ENCODE peak calls at places on chromosomes 4 and X, in four cellular contexts. W is endothelial cell of umbilical vein, L is esophagus muscularis mucosa, K is HCT116. J is an unnamed sample.
A peak's percentile ranks its signal among the peaks of the same experiment; 100 is the strongest.

GRCh38 chr4:92304636-92305035 is 870 bp downstream of the GRID2 start:
- DNase-seq in W (no peak), L (no peak), K (no peak), J (no peak)

GRCh38 chr4:25330905-25331816 is 18.6 kb downstream of the ZCCHC4 start:
- DNase-seq in W (no peak), K (no peak), L (no peak), J (no peak)

GRCh38 chr4:182916483-182917181 is 554 bp downstream of the DCTD start:
- DNase-seq in L (no peak), W (peak; percentile 53), K (no peak), J (no peak)

GRCh38 chr4:38667005-38667771 is 3.2 kb downstream of the KLF3 start:
- DNase-seq in W (peak; percentile 99), K (peak; percentile 88), L (peak; percentile 96), J (peak; percentile 86)

GRCh38 chr4:98996056-98996941 is 778 bp downstream of the METAP1 start:
- DNase-seq in K (no peak), W (peak; percentile 29), L (no peak), J (no peak)

GRCh38 chrX:39905475-39905889 is 192.3 kb downstream of the BCOR start:
- DNase-seq in L (no peak), K (no peak), W (peak; percentile 14), J (no peak)

GRCh38 chr4:154559141-154559841 is 3.5 kb upstream of the FGB start:
- DNase-seq in W (peak; percentile 53), K (peak; percentile 44), L (no peak), J (no peak)

GRCh38 chr4:186904104-186904503 is 180.4 kb upstream of the FAT1 start:
- DNase-seq in K (no peak), L (no peak), W (peak; percentile 29), J (no peak)

GRCh38 chrX:136497556-136498048 is at the start of gene HTATSF1:
- DNase-seq in W (peak; percentile 20), L (no peak), K (no peak), J (no peak)

GRCh38 chr4:24645765-24646550 is 61.6 kb upstream of the DHX15 start:
- DNase-seq in W (no peak), K (no peak), L (no peak), J (no peak)

GRCh38 chr4:117001077-117001476 is 84.3 kb downstream of the TRAM1L1 start:
- DNase-seq in W (no peak), L (no peak), K (no peak), J (no peak)

GRCh38 chrX:129779747-129780146 is at the start of gene SASH3:
- DNase-seq in L (no peak), K (no peak), W (no peak), J (no peak)

GRCh38 chr4:6201580-6202091 is 1.3 kb upstream of the JAKMIP1 start:
- DNase-seq in W (no peak), L (no peak), K (no peak), J (no peak)

GRCh38 chr4:183563874-183564273 is 59.0 kb downstream of the ING2 start:
- DNase-seq in K (no peak), L (no peak), W (no peak), J (no peak)

GRCh38 chrX:68433155-68433980 is at the start of gene OPHN1:
- DNase-seq in K (peak; percentile 55), L (peak; percentile 92), W (peak; percentile 72), J (no peak)

GRCh38 chr4:110119880-110120279 is 78.5 kb downstream of the ELOVL6 start:
- DNase-seq in L (no peak), K (no peak), W (peak; percentile 40), J (no peak)

GRCh38 chrX:103608305-103608963 is 671 bp downstream of the TCEAL3 start:
- DNase-seq in K (no peak), L (no peak), W (no peak), J (no peak)

GRCh38 chrX:118231464-118231863 is 114.4 kb upstream of the WDR44 start:
- DNase-seq in K (no peak), W (peak; percentile 7), L (no peak), J (no peak)

GRCh38 chrX:115582871-115583729 is 22.1 kb downstream of the PLS3 start:
- DNase-seq in W (peak; percentile 44), L (no peak), K (no peak), J (no peak)

GRCh38 chrX:103688949-103689348 is 2.5 kb upstream of the MORF4L2 start:
- DNase-seq in L (no peak), W (peak; percentile 29), K (no peak), J (no peak)

GRCh38 chr4:118345813-118346212 is 7.0 kb downstream of the PRSS12 start:
- DNase-seq in L (no peak), W (peak; percentile 31), K (no peak), J (no peak)

GRCh38 chr4:168560184-168560834 is 63.5 kb downstream of the PALLD start:
- DNase-seq in K (no peak), W (peak; percentile 59), L (no peak), J (no peak)

GRCh38 chr4:56286763-56287162 is 100.5 kb downstream of the AASDH start:
- DNase-seq in W (no peak), L (no peak), K (no peak), J (no peak)

GRCh38 chr4:153142700-153143438 is 61.4 kb upstream of the TRIM2 start:
- DNase-seq in W (peak; percentile 79), K (peak; percentile 68), L (no peak), J (peak; percentile 68)

DNA sequence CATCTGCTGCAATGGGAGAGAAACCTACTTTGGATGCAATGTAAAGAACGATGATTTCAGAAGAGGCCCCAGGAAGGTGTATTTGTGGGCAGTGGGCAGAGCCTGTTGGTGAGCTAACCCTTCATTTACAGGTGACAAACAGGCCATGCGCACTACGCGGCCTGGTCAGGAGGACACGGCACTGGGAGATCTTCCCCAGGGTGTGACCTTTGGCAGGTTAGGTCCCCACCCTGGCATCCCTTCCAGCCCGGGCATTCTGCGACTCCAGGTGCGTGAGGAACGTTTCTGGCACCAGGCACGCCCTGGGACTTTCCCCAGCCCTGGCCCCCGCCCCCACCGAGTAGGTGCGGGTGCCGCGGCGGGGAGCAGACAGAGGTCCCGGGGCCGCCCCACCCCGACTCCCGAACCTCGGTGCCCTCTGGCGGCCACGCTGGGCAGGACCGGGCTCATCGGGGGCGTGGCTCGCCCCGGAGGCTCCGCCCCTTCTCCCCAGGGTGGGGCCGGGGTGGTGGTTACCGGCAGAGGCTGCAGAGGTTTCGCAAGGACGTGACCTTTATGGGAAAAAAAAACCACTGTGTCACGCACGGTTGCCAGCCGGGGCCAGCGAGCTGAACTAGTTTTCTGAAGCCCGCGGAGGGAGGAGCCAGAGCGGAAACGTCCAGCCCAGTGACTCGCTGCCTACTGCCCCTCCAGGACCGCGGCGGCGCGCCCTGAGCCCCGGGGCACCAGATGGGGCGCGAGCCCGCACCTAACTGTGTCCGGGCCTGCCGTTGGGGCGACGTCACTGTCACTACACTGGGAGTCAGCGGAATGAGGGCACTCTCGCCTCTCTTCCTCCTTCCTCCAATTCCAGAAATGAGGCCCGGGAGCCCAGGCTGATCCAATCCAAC is 5.0 kb upstream of the NYX start:
- DNase-seq in K (peak; percentile 64), W (peak; percentile 53), L (peak; percentile 95), J (no peak)
- H3K4me3 ChIP-seq in K (peak overlapping the region; percentile 51), W (peak overlapping the region; percentile 7), L (peak overlapping the region; percentile 35), J (no peak overlapping the region)

DNA sequence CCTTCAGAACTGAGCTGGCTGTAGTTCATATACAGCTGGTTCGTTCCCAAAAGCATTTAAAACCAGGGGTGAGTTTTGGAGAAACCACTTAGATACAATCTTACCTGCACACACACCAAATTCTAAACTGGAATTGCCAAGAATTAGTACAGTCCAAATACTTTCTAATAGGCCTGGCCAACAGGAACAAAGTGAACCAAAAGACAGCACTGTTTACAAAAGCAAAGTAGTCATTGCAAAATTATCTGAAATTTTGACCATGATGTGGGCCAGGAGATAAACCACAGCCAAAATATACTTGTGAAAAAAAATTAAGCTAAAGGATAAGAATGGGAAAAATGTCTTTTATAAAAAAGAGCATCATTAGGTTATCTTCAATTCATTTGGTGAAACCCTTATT is 37.9 kb upstream of the NAP1L5 start:
- DNase-seq in W (no peak), L (no peak), K (no peak), J (no peak)
- TF ChIP-seq POLR2AphosphoS5 in W (no peak), L (peak; percentile 52), K (no peak), J (no peak)

GRCh38 chrX:2693123-2693438 is 2.0 kb downstream of the CD99 start:
- DNase-seq in K (no peak), W (no peak), L (no peak), J (no peak)
- H3K4me3 ChIP-seq in K (no peak overlapping the region), W (peak overlapping the region; percentile 92), L (peak overlapping the region; percentile 79), J (peak overlapping the region; percentile 85)

GRCh38 chr4:77157859-77158486 is 966 bp downstream of the CCNG2 start:
- DNase-seq in L (peak; percentile 96), W (peak; percentile 90), K (peak; percentile 51), J (no peak)

GRCh38 chr4:77154761-77155499 is 2.1 kb upstream of the CCNG2 start:
- DNase-seq in K (no peak), W (no peak), L (no peak), J (no peak)

GRCh38 chr4:77156912-77157858 is at the start of gene CCNG2:
- DNase-seq in K (no peak), L (peak; percentile 98), W (no peak), J (no peak)

GRCh38 chr4:77155631-77156345 is 1.2 kb upstream of the CCNG2 start:
- DNase-seq in K (no peak), W (no peak), L (no peak), J (no peak)

DNA sequence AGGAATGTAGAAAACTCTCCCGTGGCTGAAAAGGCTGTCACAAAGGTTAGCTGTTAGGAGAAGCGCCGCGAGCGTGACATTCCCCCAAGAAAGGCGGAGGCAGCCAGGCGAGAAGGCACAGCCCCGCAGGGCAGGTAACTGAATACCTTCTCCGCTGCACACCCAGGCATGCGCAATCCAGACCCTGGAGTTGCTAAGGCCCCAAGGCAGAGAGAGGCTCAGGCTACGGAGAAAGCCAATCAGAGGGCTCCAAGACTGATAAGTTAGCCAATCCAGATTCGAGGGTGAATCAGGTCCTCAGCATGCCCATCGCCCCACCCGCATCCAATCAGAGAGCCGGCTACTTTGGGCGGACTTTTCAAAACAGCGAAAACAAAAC is 485 bp upstream of the CCNG2 start:
- DNase-seq in L (peak; percentile 99), K (peak; percentile 100), W (peak; percentile 99), J (peak; percentile 99)
- TF ChIP-seq POLR2AphosphoS5 in L (no peak), K (peak; percentile 86), W (no peak), J (peak; percentile 81)

DNA sequence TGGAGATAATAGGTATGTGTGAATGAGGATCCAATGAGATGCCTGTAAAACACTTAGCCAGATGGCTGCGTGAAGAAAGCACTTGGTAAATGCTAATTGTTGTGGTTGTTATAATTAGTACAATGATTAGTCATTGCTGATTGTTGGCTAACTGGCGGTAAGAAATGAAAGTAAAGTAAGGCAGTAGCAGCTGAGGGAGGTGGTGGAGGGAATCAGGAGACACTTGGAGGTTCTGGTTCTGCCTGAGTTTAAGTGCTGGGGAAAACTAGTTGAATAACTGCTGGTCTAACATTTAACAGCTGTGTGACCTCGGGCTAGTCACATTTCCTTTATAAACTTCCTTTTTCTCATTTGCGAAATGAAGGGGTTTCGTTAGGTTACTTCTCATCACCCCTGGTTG is 30.9 kb downstream of the CD38 start:
- DNase-seq in L (no peak), K (no peak), W (peak; percentile 16), J (no peak)
- H3K4me3 ChIP-seq in L (no peak overlapping the region), K (no peak overlapping the region), W (no peak overlapping the region), J (no peak overlapping the region)